ENCODE peak calls at places on chromosomes 6 and 20, in four cellular contexts. B, D, E and X are unnamed samples.

GRCh38 chr20:37734228-37734980 is 40.6 kb downstream of the CTNNBL1 start:
- DNase-seq in B (no peak), D (no peak), E (no peak), X (no peak)

GRCh38 chr20:54172856-54173652 is 732 bp downstream of the CYP24A1 start:
- DNase-seq in B (no peak), D (no peak), E (no peak), X (no peak)

GRCh38 chr20:39042279-39043150 is 80.4 kb downstream of the DHX35 start:
- DNase-seq in B (no peak), D (no peak), E (no peak), X (no peak)

GRCh38 chr20:63053430-63054102 is 46.8 kb upstream of the BHLHE23 start:
- DNase-seq in B (no peak), D (no peak), E (no peak), X (no peak)

GRCh38 chr20:17466641-17467040 is 64.5 kb downstream of the BFSP1 start:
- DNase-seq in B (no peak), D (no peak), E (peak), X (no peak)

GRCh38 chr20:669573-669972 is 6.0 kb downstream of the SCRT2 start:
- DNase-seq in B (no peak), D (no peak), E (no peak), X (no peak)

GRCh38 chr6:52152070-52152423 is 34.1 kb upstream of the IL17A start:
- DNase-seq in B (no peak), D (no peak), E (no peak), X (no peak)

GRCh38 chr6:137013738-137014602 is 30.8 kb downstream of the IL20RA start:
- DNase-seq in B (no peak), D (no peak), E (peak), X (no peak)

GRCh38 chr20:32623667-32624157 is 38.6 kb upstream of the NOL4L start:
- DNase-seq in B (no peak), D (no peak), E (no peak), X (no peak)

GRCh38 chr6:49552596-49552995 is 2.1 kb downstream of the C6orf141 start:
- DNase-seq in B (no peak), D (no peak), E (peak), X (no peak)

GRCh38 chr20:44069203-44069931 is 117.6 kb downstream of the JPH2 start:
- DNase-seq in B (peak), D (no peak), E (no peak), X (peak)

GRCh38 chr6:123127807-123128206 is 131.8 kb downstream of the CLVS2 start:
- DNase-seq in B (no peak), D (no peak), E (peak), X (no peak)

GRCh38 chr20:33531047-33531877 is 41.4 kb downstream of the CBFA2T2 start:
- DNase-seq in B (no peak), D (no peak), E (no peak), X (no peak)

GRCh38 chr6:56961151-56961550 is 6.2 kb downstream of the BEND6 start:
- DNase-seq in B (no peak), D (no peak), E (peak), X (no peak)

GRCh38 chr6:79646006-79646405 is 14.9 kb downstream of the SH3BGRL2 start:
- DNase-seq in B (no peak), D (no peak), E (no peak), X (no peak)

GRCh38 chr20:3251806-3252205 is 12.8 kb upstream of the SLC4A11 start:
- DNase-seq in B (no peak), D (no peak), E (no peak), X (no peak)

GRCh38 chr6:136873733-136874132 is 48.4 kb upstream of the SLC35D3 start:
- DNase-seq in B (no peak), D (no peak), E (no peak), X (no peak)

GRCh38 chr20:2320813-2321658 is 25.2 kb downstream of the TGM3 start:
- DNase-seq in B (no peak), D (no peak), E (no peak), X (no peak)

GRCh38 chr6:75287424-75287823 is 2.8 kb upstream of the TMEM30A start:
- DNase-seq in B (no peak), D (no peak), E (no peak), X (peak)

GRCh38 chr6:157830354-157831017 is 7.4 kb downstream of the SNX9 start:
- DNase-seq in B (peak), D (no peak), E (no peak), X (peak)

GRCh38 chr6:118889163-118889562 is 4.8 kb upstream of the ASF1A start:
- DNase-seq in B (no peak), D (no peak), E (no peak), X (no peak)

GRCh38 chr6:56671651-56672461 is 29.2 kb upstream of the DST start:
- DNase-seq in B (no peak), D (peak), E (no peak), X (no peak)

GRCh38 chr20:41879151-41879550 is 261.0 kb upstream of the CHD6 start:
- DNase-seq in B (no peak), D (no peak), E (no peak), X (no peak)

GRCh38 chr6:169852504-169853195 is 101.2 kb downstream of the ERMARD start:
- DNase-seq in B (no peak), D (peak), E (no peak), X (no peak)

GRCh38 chr6:131858765-131859490 is 51.1 kb downstream of the ENPP1 start:
- DNase-seq in B (no peak), D (no peak), E (peak), X (no peak)

GRCh38 chr20:40681684-40682083 is 7.4 kb downstream of the MAFB start:
- DNase-seq in B (no peak), D (no peak), E (no peak), X (no peak)

GRCh38 chr6:43296780-43297494 is 1.1 kb upstream of the SLC22A7 start:
- DNase-seq in B (no peak), D (no peak), E (no peak), X (peak)

DNA sequence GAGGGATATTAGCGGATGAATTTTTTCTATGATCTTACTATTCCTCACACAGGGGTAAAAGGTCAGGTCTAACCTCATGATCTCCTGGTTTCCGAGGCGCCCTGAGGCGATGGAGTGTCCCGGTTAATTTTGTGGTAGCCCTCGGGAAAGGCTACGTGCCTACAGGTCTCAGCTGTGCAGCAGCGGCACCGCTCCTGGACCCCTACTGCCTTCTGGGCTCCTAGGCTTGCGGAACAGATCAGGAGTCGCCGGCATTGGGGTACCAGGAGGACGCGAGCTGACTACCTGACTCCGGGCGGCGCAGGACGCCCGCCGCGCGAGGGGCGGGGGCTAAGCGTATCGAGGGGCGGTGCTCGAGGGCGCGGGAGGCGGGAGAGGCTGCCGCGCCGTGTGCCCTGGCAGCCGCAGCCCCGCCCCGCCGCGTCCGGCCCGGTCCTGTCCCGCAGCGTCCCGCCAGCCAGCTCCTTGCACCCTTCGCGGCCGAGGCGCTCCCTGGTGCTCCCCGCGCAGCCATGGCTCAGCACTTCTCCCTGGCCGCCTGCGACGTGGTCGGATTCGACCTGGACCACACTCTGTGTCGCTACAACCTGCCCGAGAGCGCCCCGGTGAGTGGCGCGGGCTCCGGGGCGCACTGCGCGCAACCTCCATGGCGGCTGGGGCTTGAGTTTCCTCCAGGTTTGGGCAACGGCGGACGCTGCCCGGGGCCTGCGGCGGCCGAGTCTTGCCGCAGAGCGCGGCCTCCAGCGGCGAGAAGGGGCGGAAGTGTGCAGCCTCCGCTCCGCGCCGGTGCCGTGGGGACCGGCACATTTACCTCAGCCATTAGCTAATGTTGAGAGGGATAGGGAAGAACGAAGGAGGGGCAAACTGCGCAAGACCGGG is at the start of gene NT5DC1:
- DNase-seq in B (peak), D (peak), E (peak), X (peak)
- TF ChIP-seq CTCF in B (peak), D (peak), E (peak), X (peak)

DNA sequence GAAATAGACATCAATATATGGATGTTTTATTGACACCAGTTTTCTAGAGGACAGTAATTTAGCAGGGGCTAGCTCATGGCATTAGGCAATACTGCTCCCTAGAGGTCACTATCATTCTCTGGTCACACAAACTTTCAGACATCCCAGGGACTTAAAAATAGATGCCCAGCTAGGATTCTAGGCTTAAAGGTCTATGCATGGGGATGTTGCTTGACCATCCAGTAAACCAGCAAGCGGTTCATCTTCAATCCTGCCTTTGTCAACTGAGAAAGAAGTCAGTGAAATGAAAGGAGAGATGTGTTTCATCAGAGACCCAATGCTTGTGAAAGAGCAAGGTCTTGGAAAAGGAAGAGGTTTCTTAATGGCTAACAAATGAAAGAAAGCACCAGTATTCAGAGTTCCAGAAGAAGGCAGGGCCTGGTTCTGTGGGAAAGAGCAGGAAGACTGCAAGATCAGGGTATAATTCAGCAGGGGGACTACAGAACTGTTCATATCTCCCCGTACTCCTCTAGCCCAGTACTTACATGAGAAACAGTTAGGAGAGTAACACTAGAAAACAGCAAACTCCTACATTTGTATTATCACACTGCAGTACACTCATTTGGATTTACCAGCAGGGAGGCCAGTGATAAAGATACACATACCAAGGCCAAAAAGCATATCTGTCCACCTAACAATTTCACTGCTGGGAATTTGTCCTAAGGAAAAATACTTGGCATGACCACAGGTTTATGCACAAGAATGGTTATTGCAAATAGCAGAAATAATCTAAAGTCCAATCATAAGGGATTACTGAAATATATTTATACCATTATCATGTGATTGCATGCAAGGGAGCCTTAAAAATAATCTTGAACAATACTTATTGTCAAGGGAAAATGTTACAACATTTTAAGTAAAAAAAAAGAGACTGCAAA is 151.4 kb upstream of the LAMA2 start:
- DNase-seq in B (no peak), D (no peak), E (peak), X (no peak)
- TF ChIP-seq CTCF in B (peak), D (peak), E (peak), X (peak)

DNA sequence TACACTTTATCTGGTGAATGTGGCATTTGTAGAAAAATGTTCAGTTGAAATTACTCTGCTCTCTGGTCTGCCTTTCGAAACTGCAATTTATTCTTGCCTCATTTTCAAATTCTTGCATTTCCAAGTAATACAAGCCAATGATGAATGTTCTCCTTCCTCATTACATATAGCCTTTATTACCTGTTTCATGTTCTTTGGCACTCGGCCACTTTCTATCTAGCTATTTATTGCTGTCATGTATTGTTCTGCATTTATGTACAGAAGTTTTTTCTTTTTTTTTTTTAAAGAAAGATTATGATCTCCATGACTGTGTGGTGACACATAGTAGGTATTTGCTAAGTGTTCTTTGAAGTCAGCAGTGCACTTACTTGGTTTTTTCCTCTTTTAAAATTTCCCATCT is 261.4 kb downstream of the ZFAND3 start:
- DNase-seq in B (no peak), D (no peak), E (peak), X (no peak)
- TF ChIP-seq CTCF in B (no peak), D (no peak), E (no peak), X (no peak)

GRCh38 chr6:167782698-167783517 is 43.8 kb upstream of the AFDN start:
- DNase-seq in B (no peak), D (no peak), E (no peak), X (no peak)
- TF ChIP-seq CTCF in B (no peak), D (no peak), E (no peak), X (no peak)

GRCh38 chr20:35508493-35509218 is 20.8 kb downstream of the C20orf173 start:
- DNase-seq in B (no peak), D (no peak), E (no peak), X (no peak)

GRCh38 chr20:35515341-35515740 is 14.1 kb downstream of the C20orf173 start:
- DNase-seq in B (no peak), D (no peak), E (no peak), X (no peak)

GRCh38 chr20:35510946-35511735 is 18.3 kb downstream of the C20orf173 start:
- DNase-seq in B (no peak), D (no peak), E (no peak), X (no peak)

GRCh38 chr20:35514371-35514960 is 15.0 kb downstream of the C20orf173 start:
- DNase-seq in B (no peak), D (no peak), E (no peak), X (no peak)

GRCh38 chr20:35511814-35512420 is 17.5 kb downstream of the C20orf173 start:
- DNase-seq in B (no peak), D (no peak), E (peak), X (no peak)
- TF ChIP-seq CTCF in B (peak), D (peak), E (peak), X (peak)